ENCODE peak calls at places on chromosomes 16 and 17, in four cellular contexts. One of them, this sample, is unnamed.

GRCh38 chr16:50295541-50296132 is 29.3 kb downstream of the ADCY7 start:
- DNase-seq in right cardiac atrium: peak; percentile 35
- DNase-seq in Peyer's patch: no peak
- DNase-seq in cardiac muscle cell: no peak
- DNase-seq in this sample: no peak

GRCh38 chr17:76973040-76973439 is 104.8 kb downstream of the MGAT5B start:
- DNase-seq in right cardiac atrium: no peak
- DNase-seq in Peyer's patch: no peak
- DNase-seq in cardiac muscle cell: no peak
- DNase-seq in this sample: no peak

GRCh38 chr17:50219939-50220465 is 18.6 kb upstream of the COL1A1 start:
- DNase-seq in right cardiac atrium: peak; percentile 78
- DNase-seq in Peyer's patch: peak; percentile 36
- DNase-seq in cardiac muscle cell: peak; percentile 90
- DNase-seq in this sample: no peak

GRCh38 chr17:6098466-6099180 is 28.4 kb downstream of the WSCD1 start:
- DNase-seq in right cardiac atrium: no peak
- DNase-seq in Peyer's patch: no peak
- DNase-seq in cardiac muscle cell: peak; percentile 9
- DNase-seq in this sample: no peak

GRCh38 chr17:81158688-81159590 is 6.4 kb upstream of the PVALEF start:
- DNase-seq in right cardiac atrium: peak; percentile 66
- DNase-seq in Peyer's patch: no peak
- DNase-seq in cardiac muscle cell: no peak
- DNase-seq in this sample: no peak

GRCh38 chr17:31231852-31232251 is 65.2 kb downstream of the OMG start:
- DNase-seq in right cardiac atrium: no peak
- DNase-seq in Peyer's patch: no peak
- DNase-seq in cardiac muscle cell: no peak
- DNase-seq in this sample: no peak

GRCh38 chr16:30004424-30004776 is 6.4 kb downstream of the DOC2A start:
- DNase-seq in right cardiac atrium: peak; percentile 58
- DNase-seq in Peyer's patch: no peak
- DNase-seq in cardiac muscle cell: no peak
- DNase-seq in this sample: no peak

GRCh38 chr16:57115504-57116182 is 23.3 kb downstream of the CPNE2 start:
- DNase-seq in right cardiac atrium: peak; percentile 84
- DNase-seq in Peyer's patch: no peak
- DNase-seq in cardiac muscle cell: peak; percentile 77
- DNase-seq in this sample: no peak

GRCh38 chr17:49401971-49402491 is 12.7 kb downstream of the PHB1 start:
- DNase-seq in right cardiac atrium: no peak
- DNase-seq in Peyer's patch: no peak
- DNase-seq in cardiac muscle cell: no peak
- DNase-seq in this sample: no peak

GRCh38 chr17:289409-289808 is 63.2 kb downstream of the RPH3AL start:
- DNase-seq in right cardiac atrium: peak; percentile 19
- DNase-seq in Peyer's patch: peak; percentile 19
- DNase-seq in cardiac muscle cell: no peak
- DNase-seq in this sample: no peak

GRCh38 chr16:58658796-58659211 is 25.8 kb downstream of the SLC38A7 start:
- DNase-seq in right cardiac atrium: no peak
- DNase-seq in Peyer's patch: no peak
- DNase-seq in cardiac muscle cell: peak; percentile 8
- DNase-seq in this sample: no peak

GRCh38 chr17:66514227-66514806 is 211.9 kb downstream of the PRKCA start:
- DNase-seq in right cardiac atrium: no peak
- DNase-seq in Peyer's patch: no peak
- DNase-seq in cardiac muscle cell: no peak
- DNase-seq in this sample: no peak

GRCh38 chr17:15154618-15155017 is 110.5 kb downstream of the PMP22 start:
- DNase-seq in right cardiac atrium: no peak
- DNase-seq in Peyer's patch: no peak
- DNase-seq in cardiac muscle cell: peak; percentile 35
- DNase-seq in this sample: no peak

GRCh38 chr16:79183571-79183970 is 417.0 kb downstream of the MAF start:
- DNase-seq in right cardiac atrium: no peak
- DNase-seq in Peyer's patch: no peak
- DNase-seq in cardiac muscle cell: no peak
- DNase-seq in this sample: no peak

GRCh38 chr16:88747588-88748301 is 37.3 kb downstream of the PIEZO1 start:
- DNase-seq in right cardiac atrium: no peak
- DNase-seq in Peyer's patch: peak; percentile 71
- DNase-seq in cardiac muscle cell: peak; percentile 16
- DNase-seq in this sample: peak; percentile 48

GRCh38 chr17:75610103-75610984 is 22.7 kb downstream of the MYO15B start:
- DNase-seq in right cardiac atrium: peak; percentile 36
- DNase-seq in Peyer's patch: peak; percentile 91
- DNase-seq in cardiac muscle cell: no peak
- DNase-seq in this sample: peak; percentile 98

DNA sequence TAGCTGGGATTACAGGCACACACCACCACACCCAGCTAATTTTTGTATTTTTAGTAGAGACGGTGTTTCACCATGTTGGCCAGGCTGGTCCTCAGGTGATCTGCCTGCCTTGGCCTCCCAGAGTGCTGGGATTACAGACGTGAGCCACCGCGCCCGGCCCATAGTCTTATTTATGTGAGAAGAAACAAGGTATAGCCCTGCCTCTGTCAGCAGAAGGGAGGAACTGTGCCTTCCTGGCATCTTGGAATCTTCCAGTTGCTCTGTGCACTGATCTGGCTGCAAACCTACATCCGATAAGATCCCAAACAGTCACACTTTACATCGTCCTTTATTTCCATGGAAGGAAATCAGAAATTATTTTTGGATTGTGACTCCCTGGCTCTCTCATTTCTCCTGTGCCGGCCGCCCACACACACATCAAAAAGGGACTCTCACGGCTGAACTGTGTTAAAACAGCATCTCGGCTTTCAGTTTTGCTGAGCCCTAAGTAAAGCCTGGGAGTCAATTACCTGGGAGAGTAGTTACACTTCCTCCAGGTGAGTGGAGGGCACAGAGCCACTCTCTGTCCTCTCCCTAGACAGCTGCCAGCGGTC is 23.3 kb downstream of the WIPI1 start:
- DNase-seq in right cardiac atrium: no peak
- DNase-seq in Peyer's patch: no peak
- DNase-seq in cardiac muscle cell: no peak
- DNase-seq in this sample: no peak
- H3K4me1 ChIP-seq in right cardiac atrium: peaks cover 6% of the 10 kb centered on the region
- H3K4me1 ChIP-seq in Peyer's patch: peaks cover 6% of the 10 kb centered on the region
- H3K4me1 ChIP-seq in cardiac muscle cell: peaks cover 2% of the 10 kb centered on the region
- H3K4me1 ChIP-seq in this sample: no peaks in the 10 kb centered on the region

DNA sequence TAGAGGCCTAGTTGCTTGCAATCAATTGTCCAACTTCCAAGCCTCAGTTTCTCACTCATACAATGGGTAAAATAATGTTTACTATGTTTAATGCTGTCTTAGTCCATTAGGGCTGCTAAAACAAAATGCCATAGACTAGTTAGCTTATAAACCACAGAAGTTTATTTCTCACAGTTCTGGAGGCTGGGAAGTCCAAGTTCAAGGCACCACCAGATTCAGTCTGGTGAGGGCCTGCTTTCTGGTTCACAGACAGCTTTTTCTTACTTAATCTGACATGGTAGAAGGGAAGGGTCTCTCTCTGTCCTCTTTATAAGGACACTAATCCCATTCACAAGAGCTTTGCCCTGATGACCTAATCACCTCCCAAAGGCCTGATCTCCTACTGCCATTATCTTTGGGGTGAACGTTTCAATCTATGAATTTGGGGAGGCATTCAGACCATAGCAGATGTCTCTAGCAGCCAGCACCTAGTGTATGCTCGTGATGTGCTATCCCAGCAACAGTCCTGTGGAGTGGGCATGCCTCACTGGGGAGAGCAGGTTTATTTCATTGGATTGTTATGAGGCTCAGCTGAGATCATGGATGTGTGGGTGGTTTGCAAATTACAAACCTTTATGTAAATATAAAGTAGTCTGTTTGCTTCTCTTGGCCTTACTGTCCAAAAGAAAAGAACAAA is 25.2 kb downstream of the YPEL2 start:
- DNase-seq in right cardiac atrium: no peak
- DNase-seq in Peyer's patch: no peak
- DNase-seq in cardiac muscle cell: no peak
- DNase-seq in this sample: no peak
- H3K27ac ChIP-seq in right cardiac atrium: no peak overlapping the region
- H3K27ac ChIP-seq in Peyer's patch: no peak overlapping the region
- H3K27ac ChIP-seq in cardiac muscle cell: peak overlapping the region; percentile 17
- H3K27ac ChIP-seq in this sample: no peak overlapping the region

GRCh38 chr17:55734128-55734781 is 11.6 kb upstream of the TMEM100 start:
- DNase-seq in right cardiac atrium: peak; percentile 49
- DNase-seq in Peyer's patch: no peak
- DNase-seq in cardiac muscle cell: peak; percentile 24
- DNase-seq in this sample: no peak
- H3K4me3 ChIP-seq in right cardiac atrium: no peak overlapping the region
- H3K4me3 ChIP-seq in Peyer's patch: no peak overlapping the region
- H3K4me3 ChIP-seq in cardiac muscle cell: no peak overlapping the region
- H3K4me3 ChIP-seq in this sample: no peak overlapping the region

GRCh38 chr16:974001-974601 is 3.3 kb upstream of the LMF1 start:
- DNase-seq in right cardiac atrium: peak; percentile 52
- DNase-seq in Peyer's patch: peak; percentile 62
- DNase-seq in cardiac muscle cell: no peak
- DNase-seq in this sample: no peak
- H3K4me1 ChIP-seq in right cardiac atrium: peaks cover 4% of the 10 kb centered on the region
- H3K4me1 ChIP-seq in Peyer's patch: peaks cover 5% of the 10 kb centered on the region
- H3K4me1 ChIP-seq in cardiac muscle cell: peaks cover 25% of the 10 kb centered on the region
- H3K4me1 ChIP-seq in this sample: no peaks in the 10 kb centered on the region

GRCh38 chr17:60743812-60744211 is 66.2 kb downstream of the BCAS3 start:
- DNase-seq in right cardiac atrium: no peak
- DNase-seq in Peyer's patch: no peak
- DNase-seq in cardiac muscle cell: peak; percentile 70
- DNase-seq in this sample: no peak
- H3K27ac ChIP-seq in right cardiac atrium: no peak overlapping the region
- H3K27ac ChIP-seq in Peyer's patch: peak overlapping the region; percentile 20
- H3K27ac ChIP-seq in cardiac muscle cell: peak overlapping the region; percentile 0
- H3K27ac ChIP-seq in this sample: peak overlapping the region; percentile 60

GRCh38 chr16:86812363-86812970 is 234.1 kb downstream of the FOXL1 start:
- DNase-seq in right cardiac atrium: no peak
- DNase-seq in Peyer's patch: no peak
- DNase-seq in cardiac muscle cell: no peak
- DNase-seq in this sample: no peak

GRCh38 chr16:86814256-86814655 is 235.9 kb downstream of the FOXL1 start:
- DNase-seq in right cardiac atrium: no peak
- DNase-seq in Peyer's patch: no peak
- DNase-seq in cardiac muscle cell: no peak
- DNase-seq in this sample: no peak

GRCh38 chr16:86818701-86819522 is 240.6 kb downstream of the FOXL1 start:
- DNase-seq in right cardiac atrium: no peak
- DNase-seq in Peyer's patch: no peak
- DNase-seq in cardiac muscle cell: peak; percentile 27
- DNase-seq in this sample: peak; percentile 18

GRCh38 chr16:86819523-86819887 is 241.2 kb downstream of the FOXL1 start:
- DNase-seq in right cardiac atrium: no peak
- DNase-seq in Peyer's patch: no peak
- DNase-seq in cardiac muscle cell: peak; percentile 24
- DNase-seq in this sample: no peak

DNA sequence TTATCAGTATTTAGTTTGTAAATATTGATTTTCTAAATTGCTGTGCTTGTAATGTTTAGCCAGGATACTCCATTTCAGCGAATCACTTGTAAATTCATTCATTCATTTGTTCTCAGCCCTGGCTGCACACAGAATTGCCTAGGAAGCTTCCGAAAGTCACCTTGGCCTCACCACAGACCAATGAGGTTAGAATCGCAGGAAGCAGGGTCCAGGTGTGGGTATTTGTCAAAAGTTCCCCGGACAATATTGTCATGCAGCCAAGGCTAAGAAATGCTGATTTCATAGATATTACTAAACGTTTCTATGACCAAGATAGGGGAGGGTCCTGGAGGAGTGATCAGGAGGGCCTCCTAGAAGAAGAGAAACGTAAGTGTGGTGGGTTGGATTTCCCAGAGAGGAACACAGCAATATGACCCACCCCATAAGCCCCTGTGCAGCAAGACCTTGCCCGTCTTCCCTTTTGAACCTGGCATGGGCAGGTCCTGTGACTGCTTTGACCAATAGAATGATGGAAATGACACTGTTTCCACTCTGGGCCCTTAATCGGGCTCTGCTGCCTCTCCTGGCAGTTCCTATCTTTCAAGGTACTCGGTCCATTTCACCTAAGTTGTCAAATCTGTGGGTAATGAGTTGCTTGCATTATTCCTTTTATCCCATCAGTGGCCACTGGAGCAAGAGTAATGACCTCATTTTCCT is 238.7 kb downstream of the FOXL1 start:
- DNase-seq in right cardiac atrium: no peak
- DNase-seq in Peyer's patch: no peak
- DNase-seq in cardiac muscle cell: no peak
- DNase-seq in this sample: no peak
- H3K4me3 ChIP-seq in right cardiac atrium: no peak overlapping the region
- H3K4me3 ChIP-seq in Peyer's patch: no peak overlapping the region
- H3K4me3 ChIP-seq in cardiac muscle cell: no peak overlapping the region
- H3K4me3 ChIP-seq in this sample: no peak overlapping the region

This sample was measured in small intestine.